ENCODE peak calls at places on chromosomes 13 and 19, in nine cellular contexts. I, U, D, N, P, S, L, A and Z are unnamed samples.

GRCh38 chr13:28423010-28423409 is 71.9 kb downstream of the FLT1 start:
- DNase-seq in I (no peak), U (no peak), D (peak; percentile 49), N (peak; percentile 96), P (no peak), S (no peak), L (no peak), A (no peak), Z (peak; percentile 87)

GRCh38 chr13:39039033-39039432 is 777 bp downstream of the NHLRC3 start:
- DNase-seq in I (no peak), U (no peak), D (no peak), N (peak; percentile 49), P (no peak), S (no peak), L (no peak), A (no peak), Z (no peak)

GRCh38 chr19:41027273-41027967 is 36.3 kb downstream of the CYP2B6 start:
- DNase-seq in I (no peak), U (no peak), D (no peak), N (no peak), P (no peak), S (no peak), L (no peak), A (no peak), Z (no peak)

GRCh38 chr19:912181-913079 is 589 bp downstream of the R3HDM4 start:
- DNase-seq in I (no peak), U (no peak), D (no peak), N (no peak), P (no peak), S (no peak), L (no peak), A (no peak), Z (no peak)

GRCh38 chr13:75771818-75772217 is 135.7 kb downstream of the LMO7 start:
- DNase-seq in I (no peak), U (no peak), D (no peak), N (no peak), P (no peak), S (peak; percentile 84), L (no peak), A (no peak), Z (no peak)

GRCh38 chr13:41053384-41053826 is 7.9 kb upstream of the WBP4 start:
- DNase-seq in I (no peak), U (no peak), D (peak; percentile 38), N (peak; percentile 87), P (no peak), S (peak; percentile 34), L (no peak), A (no peak), Z (peak; percentile 52)

GRCh38 chr19:14406645-14407331 is 12.4 kb downstream of the DDX39A start:
- DNase-seq in I (no peak), U (no peak), D (no peak), N (no peak), P (no peak), S (no peak), L (no peak), A (no peak), Z (no peak)

GRCh38 chr13:112821340-112822055 is 131.7 kb downstream of the ATP11A start:
- DNase-seq in I (no peak), U (no peak), D (no peak), N (no peak), P (no peak), S (no peak), L (no peak), A (no peak), Z (no peak)

GRCh38 chr19:55109527-55110291 is 7.7 kb downstream of the PPP1R12C start:
- DNase-seq in I (no peak), U (no peak), D (no peak), N (no peak), P (no peak), S (no peak), L (no peak), A (no peak), Z (no peak)